ENCODE peak calls at places on chromosomes 6 and 20, in seven cellular contexts. Q is activated CD4-positive, alpha-beta memory T cell treated with anti-CD3 and anti-CD28 coated beads, Interleukin-2, amount 10 ng/mL, durations not matched to agents 7 days and 5 days; V is foreskin keratinocyte; P is NAMALWA; K is activated CD4-positive, alpha-beta T cell treated with anti-CD3 and anti-CD28 coated beads, Interleukin-2, amount 50 U/mL, for 4 hours; C is T follicular helper cell; H is activated CD8-positive, alpha-beta memory T cell treated with anti-CD3 and anti-CD28 coated beads, Interleukin-2, amount 50 U/mL, for 4 hours. M is an unnamed sample.
A peak's percentile ranks its signal among the peaks of the same experiment; 100 is the strongest.

GRCh38 chr6:25296217-25296905 is 17.2 kb downstream of the CARMIL1 start:
- DNase-seq in V (no peak), P (no peak), H (no peak), Q (no peak), C (no peak), K (no peak), M (no peak)

GRCh38 chr6:130520801-130521200 is 155.0 kb downstream of the TMEM200A start:
- DNase-seq in Q (no peak), P (no peak), C (no peak), H (no peak), V (no peak), K (no peak), M (no peak)

GRCh38 chr20:50725722-50726000 is 5.7 kb upstream of the PARD6B start:
- DNase-seq in V (no peak), K (no peak), Q (no peak), H (no peak), C (no peak), P (no peak), M (no peak)

GRCh38 chr20:7090753-7091310 is 323.3 kb downstream of the BMP2 start:
- DNase-seq in V (no peak), P (no peak), C (no peak), Q (no peak), H (no peak), K (no peak), M (no peak)

GRCh38 chr6:4018194-4019111 is 60.5 kb downstream of the FAM217A start:
- DNase-seq in C (peak; percentile 91), Q (peak; percentile 96), V (peak; percentile 88), K (peak; percentile 96), P (peak; percentile 96), H (peak; percentile 97), M (peak; percentile 74)

GRCh38 chr20:48626226-48626937 is 201.4 kb downstream of the PREX1 start:
- DNase-seq in P (no peak), Q (no peak), H (no peak), K (no peak), C (peak; percentile 13), V (no peak), M (no peak)

GRCh38 chr6:149900620-149901443 is 2.9 kb upstream of the RAET1E start:
- DNase-seq in H (no peak), C (no peak), P (no peak), K (no peak), Q (no peak), V (no peak), M (no peak)

GRCh38 chr6:158646023-158646888 is 1.7 kb upstream of the DYNLT1 start:
- DNase-seq in C (no peak), H (no peak), K (no peak), P (no peak), Q (peak; percentile 15), V (peak; percentile 92), M (no peak)

GRCh38 chr6:110816677-110817076 is 1.4 kb upstream of the CDK19 start:
- DNase-seq in V (no peak), P (peak; percentile 27), C (no peak), H (no peak), Q (peak; percentile 38), K (no peak), M (no peak)

GRCh38 chr6:1597924-1598323 is 11.8 kb upstream of the FOXC1 start:
- DNase-seq in Q (no peak), P (no peak), V (no peak), C (no peak), H (no peak), K (no peak), M (no peak)

GRCh38 chr20:35690265-35690664 is 8.9 kb downstream of the NFS1 start:
- DNase-seq in K (no peak), P (no peak), H (no peak), V (no peak), C (no peak), Q (no peak), M (no peak)

GRCh38 chr20:35615667-35616464 is at the start of gene SPAG4:
- DNase-seq in K (peak; percentile 100), C (peak; percentile 100), V (no peak), Q (peak; percentile 100), H (peak; percentile 100), P (peak; percentile 79), M (peak; percentile 99)

GRCh38 chr6:109978174-109979032 is at the start of gene GPR6:
- DNase-seq in V (peak; percentile 24), Q (peak; percentile 58), H (peak; percentile 21), K (peak; percentile 1), C (no peak), P (peak; percentile 26), M (peak; percentile 84)

M was measured in HuH-7.